ENCODE peak calls at places on chromosome 7, in eight cellular contexts. One of them, this sample, is unnamed.

GRCh38 chr7:18663321-18663720 is 167.8 kb downstream of the HDAC9 start:
- DNase-seq in left lung: no peak
- DNase-seq in ovary: no peak
- DNase-seq in gastrocnemius medialis: no peak
- DNase-seq in GM23338: no peak
- DNase-seq in pancreas: no peak
- DNase-seq in brain microvascular endothelial cell: no peak
- DNase-seq in lung: no peak
- DNase-seq in this sample: no peak

GRCh38 chr7:94529516-94529915 is 19.9 kb downstream of the CASD1 start:
- DNase-seq in left lung: no peak
- DNase-seq in ovary: no peak
- DNase-seq in gastrocnemius medialis: no peak
- DNase-seq in GM23338: no peak
- DNase-seq in pancreas: no peak
- DNase-seq in brain microvascular endothelial cell: peak; percentile 29
- DNase-seq in lung: no peak
- DNase-seq in this sample: no peak

GRCh38 chr7:76064208-76064970 is 16.5 kb downstream of the MDH2 start:
- DNase-seq in left lung: no peak
- DNase-seq in ovary: no peak
- DNase-seq in gastrocnemius medialis: no peak
- DNase-seq in GM23338: no peak
- DNase-seq in pancreas: peak; percentile 61
- DNase-seq in brain microvascular endothelial cell: no peak
- DNase-seq in lung: no peak
- DNase-seq in this sample: no peak

GRCh38 chr7:726854-727103 is 280 bp downstream of the DNAAF5 start:
- DNase-seq in left lung: no peak
- DNase-seq in ovary: no peak
- DNase-seq in gastrocnemius medialis: no peak
- DNase-seq in GM23338: no peak
- DNase-seq in pancreas: no peak
- DNase-seq in brain microvascular endothelial cell: no peak
- DNase-seq in lung: no peak
- DNase-seq in this sample: no peak

GRCh38 chr7:66142996-66143395 is 28.3 kb downstream of the CRCP start:
- DNase-seq in left lung: no peak
- DNase-seq in ovary: no peak
- DNase-seq in gastrocnemius medialis: no peak
- DNase-seq in GM23338: no peak
- DNase-seq in pancreas: no peak
- DNase-seq in brain microvascular endothelial cell: no peak
- DNase-seq in lung: no peak
- DNase-seq in this sample: no peak

GRCh38 chr7:14841850-14842249 is 60.7 kb downstream of the DGKB start:
- DNase-seq in left lung: no peak
- DNase-seq in ovary: no peak
- DNase-seq in gastrocnemius medialis: no peak
- DNase-seq in GM23338: no peak
- DNase-seq in pancreas: no peak
- DNase-seq in brain microvascular endothelial cell: no peak
- DNase-seq in lung: no peak
- DNase-seq in this sample: no peak

GRCh38 chr7:121000091-121000983 is 11.8 kb downstream of the CPED1 start:
- DNase-seq in left lung: no peak
- DNase-seq in ovary: no peak
- DNase-seq in gastrocnemius medialis: no peak
- DNase-seq in GM23338: no peak
- DNase-seq in pancreas: no peak
- DNase-seq in brain microvascular endothelial cell: peak; percentile 75
- DNase-seq in lung: no peak
- DNase-seq in this sample: no peak

GRCh38 chr7:99248391-99249067 is 24.1 kb upstream of the MYH16 start:
- DNase-seq in left lung: no peak
- DNase-seq in ovary: no peak
- DNase-seq in gastrocnemius medialis: no peak
- DNase-seq in GM23338: no peak
- DNase-seq in pancreas: no peak
- DNase-seq in brain microvascular endothelial cell: no peak
- DNase-seq in lung: no peak
- DNase-seq in this sample: no peak

GRCh38 chr7:117186218-117186617 is 136.6 kb downstream of the WNT2 start:
- DNase-seq in left lung: no peak
- DNase-seq in ovary: no peak
- DNase-seq in gastrocnemius medialis: no peak
- DNase-seq in GM23338: no peak
- DNase-seq in pancreas: no peak
- DNase-seq in brain microvascular endothelial cell: peak; percentile 95
- DNase-seq in lung: no peak
- DNase-seq in this sample: no peak

GRCh38 chr7:2892571-2892970 is 48.5 kb upstream of the GNA12 start:
- DNase-seq in left lung: no peak
- DNase-seq in ovary: no peak
- DNase-seq in gastrocnemius medialis: no peak
- DNase-seq in GM23338: no peak
- DNase-seq in pancreas: no peak
- DNase-seq in brain microvascular endothelial cell: no peak
- DNase-seq in lung: no peak
- DNase-seq in this sample: no peak

GRCh38 chr7:2893411-2893861 is 49.3 kb upstream of the GNA12 start:
- DNase-seq in left lung: no peak
- DNase-seq in ovary: no peak
- DNase-seq in gastrocnemius medialis: no peak
- DNase-seq in GM23338: no peak
- DNase-seq in pancreas: no peak
- DNase-seq in brain microvascular endothelial cell: no peak
- DNase-seq in lung: no peak
- DNase-seq in this sample: no peak

GRCh38 chr7:2894118-2894940 is 50.2 kb upstream of the GNA12 start:
- DNase-seq in left lung: no peak
- DNase-seq in ovary: no peak
- DNase-seq in gastrocnemius medialis: no peak
- DNase-seq in GM23338: no peak
- DNase-seq in pancreas: peak; percentile 48
- DNase-seq in brain microvascular endothelial cell: no peak
- DNase-seq in lung: no peak
- DNase-seq in this sample: no peak

GRCh38 chr7:2896141-2896540 is 52.0 kb upstream of the GNA12 start:
- DNase-seq in left lung: no peak
- DNase-seq in ovary: no peak
- DNase-seq in gastrocnemius medialis: no peak
- DNase-seq in GM23338: no peak
- DNase-seq in pancreas: no peak
- DNase-seq in brain microvascular endothelial cell: no peak
- DNase-seq in lung: no peak
- DNase-seq in this sample: no peak

GRCh38 chr7:2897023-2897422 is 52.9 kb upstream of the GNA12 start:
- DNase-seq in left lung: no peak
- DNase-seq in ovary: no peak
- DNase-seq in gastrocnemius medialis: no peak
- DNase-seq in GM23338: no peak
- DNase-seq in pancreas: no peak
- DNase-seq in brain microvascular endothelial cell: no peak
- DNase-seq in lung: no peak
- DNase-seq in this sample: no peak
- H3K4me3 ChIP-seq in left lung: no peak overlapping the region
- H3K4me3 ChIP-seq in ovary: no peak overlapping the region
- H3K4me3 ChIP-seq in gastrocnemius medialis: no peak overlapping the region
- H3K4me3 ChIP-seq in GM23338: no peak overlapping the region
- H3K4me3 ChIP-seq in pancreas: no peak overlapping the region
- H3K4me3 ChIP-seq in brain microvascular endothelial cell: no peak overlapping the region
- H3K4me3 ChIP-seq in lung: no peak overlapping the region
- H3K4me3 ChIP-seq in this sample: no peak overlapping the region

GRCh38 chr7:47758546-47758945 is 176.6 kb upstream of the TNS3 start:
- DNase-seq in left lung: no peak
- DNase-seq in ovary: no peak
- DNase-seq in gastrocnemius medialis: no peak
- DNase-seq in GM23338: no peak
- DNase-seq in pancreas: no peak
- DNase-seq in brain microvascular endothelial cell: peak; percentile 32
- DNase-seq in lung: no peak
- DNase-seq in this sample: no peak

GRCh38 chr7:47762207-47762606 is 180.3 kb upstream of the TNS3 start:
- DNase-seq in left lung: no peak
- DNase-seq in ovary: no peak
- DNase-seq in gastrocnemius medialis: no peak
- DNase-seq in GM23338: no peak
- DNase-seq in pancreas: no peak
- DNase-seq in brain microvascular endothelial cell: no peak
- DNase-seq in lung: no peak
- DNase-seq in this sample: no peak

GRCh38 chr7:47759056-47759706 is 177.3 kb upstream of the TNS3 start:
- DNase-seq in left lung: no peak
- DNase-seq in ovary: no peak
- DNase-seq in gastrocnemius medialis: no peak
- DNase-seq in GM23338: no peak
- DNase-seq in pancreas: no peak
- DNase-seq in brain microvascular endothelial cell: no peak
- DNase-seq in lung: no peak
- DNase-seq in this sample: no peak

GRCh38 chr7:47755248-47755647 is 173.3 kb upstream of the TNS3 start:
- DNase-seq in left lung: no peak
- DNase-seq in ovary: no peak
- DNase-seq in gastrocnemius medialis: no peak
- DNase-seq in GM23338: no peak
- DNase-seq in pancreas: no peak
- DNase-seq in brain microvascular endothelial cell: no peak
- DNase-seq in lung: no peak
- DNase-seq in this sample: no peak

GRCh38 chr7:47757946-47758371 is 176.0 kb upstream of the TNS3 start:
- DNase-seq in left lung: no peak
- DNase-seq in ovary: peak; percentile 87
- DNase-seq in gastrocnemius medialis: peak; percentile 77
- DNase-seq in GM23338: no peak
- DNase-seq in pancreas: no peak
- DNase-seq in brain microvascular endothelial cell: peak; percentile 92
- DNase-seq in lung: peak; percentile 49
- DNase-seq in this sample: peak; percentile 8
- H3K4me3 ChIP-seq in left lung: no peak overlapping the region
- H3K4me3 ChIP-seq in ovary: no peak overlapping the region
- H3K4me3 ChIP-seq in gastrocnemius medialis: no peak overlapping the region
- H3K4me3 ChIP-seq in GM23338: no peak overlapping the region
- H3K4me3 ChIP-seq in pancreas: no peak overlapping the region
- H3K4me3 ChIP-seq in brain microvascular endothelial cell: no peak overlapping the region
- H3K4me3 ChIP-seq in lung: no peak overlapping the region
- H3K4me3 ChIP-seq in this sample: no peak overlapping the region

GRCh38 chr7:27198138-27198841 is 1.6 kb downstream of the HOXA13 start:
- DNase-seq in left lung: peak; percentile 62
- DNase-seq in ovary: no peak
- DNase-seq in gastrocnemius medialis: no peak
- DNase-seq in GM23338: no peak
- DNase-seq in pancreas: no peak
- DNase-seq in brain microvascular endothelial cell: no peak
- DNase-seq in lung: no peak
- DNase-seq in this sample: no peak

GRCh38 chr7:27198871-27199801 is 755 bp downstream of the HOXA13 start:
- DNase-seq in left lung: peak; percentile 80
- DNase-seq in ovary: no peak
- DNase-seq in gastrocnemius medialis: no peak
- DNase-seq in GM23338: peak; percentile 70
- DNase-seq in pancreas: no peak
- DNase-seq in brain microvascular endothelial cell: no peak
- DNase-seq in lung: no peak
- DNase-seq in this sample: no peak

GRCh38 chr7:27196287-27196739 is 3.6 kb downstream of the HOXA13 start:
- DNase-seq in left lung: peak; percentile 85
- DNase-seq in ovary: peak; percentile 86
- DNase-seq in gastrocnemius medialis: no peak
- DNase-seq in GM23338: peak; percentile 87
- DNase-seq in pancreas: no peak
- DNase-seq in brain microvascular endothelial cell: peak; percentile 67
- DNase-seq in lung: peak; percentile 81
- DNase-seq in this sample: peak; percentile 69

GRCh38 chr7:27194641-27195379 is 5.1 kb downstream of the HOXA13 start:
- DNase-seq in left lung: no peak
- DNase-seq in ovary: no peak
- DNase-seq in gastrocnemius medialis: no peak
- DNase-seq in GM23338: no peak
- DNase-seq in pancreas: no peak
- DNase-seq in brain microvascular endothelial cell: no peak
- DNase-seq in lung: no peak
- DNase-seq in this sample: no peak

DNA sequence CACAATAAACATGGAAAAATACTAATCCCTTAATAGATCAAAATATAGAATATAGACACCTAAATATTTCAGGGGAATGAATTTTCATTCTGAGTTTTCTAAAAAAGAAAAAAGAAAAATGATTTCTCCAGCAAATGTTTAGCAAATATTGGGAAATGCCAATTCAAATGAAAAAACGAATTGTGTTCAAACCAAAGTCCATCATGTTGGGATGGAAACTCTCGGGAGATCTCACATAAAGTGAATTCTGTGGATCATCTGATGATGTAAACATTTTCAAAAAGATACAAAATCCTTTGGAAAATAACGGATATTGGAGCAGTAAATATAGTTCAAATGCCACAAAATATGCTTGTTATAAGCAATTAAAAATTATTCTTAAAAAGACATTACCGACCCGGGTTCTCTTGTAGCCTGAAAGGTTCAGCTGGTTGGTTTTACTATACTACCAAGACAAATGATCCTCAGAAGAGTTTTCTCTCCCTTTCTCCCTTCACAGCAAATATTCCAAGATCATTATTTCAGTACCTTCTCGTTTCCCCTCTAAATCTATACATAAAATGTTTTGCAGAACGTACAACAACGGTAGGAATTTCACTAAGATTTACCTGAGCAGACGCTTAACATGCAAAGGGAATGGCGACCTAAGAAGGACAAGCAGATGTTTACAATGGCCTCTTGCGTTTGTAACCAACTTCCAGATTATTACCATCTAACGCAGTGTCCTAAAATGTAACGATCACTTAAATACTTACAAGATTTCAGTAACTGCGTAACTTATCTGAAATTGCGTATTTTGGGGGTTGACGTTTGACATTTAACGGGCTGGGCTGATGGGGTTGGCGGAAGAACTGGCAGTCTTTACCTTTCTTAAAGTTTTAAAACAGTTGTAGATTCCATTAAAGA is 2.5 kb downstream of the HOXA13 start:
- DNase-seq in left lung: no peak
- DNase-seq in ovary: no peak
- DNase-seq in gastrocnemius medialis: no peak
- DNase-seq in GM23338: no peak
- DNase-seq in pancreas: no peak
- DNase-seq in brain microvascular endothelial cell: no peak
- DNase-seq in lung: no peak
- DNase-seq in this sample: no peak
- H3K4me3 ChIP-seq in left lung: no peak overlapping the region
- H3K4me3 ChIP-seq in ovary: no peak overlapping the region
- H3K4me3 ChIP-seq in gastrocnemius medialis: no peak overlapping the region
- H3K4me3 ChIP-seq in GM23338: no peak overlapping the region
- H3K4me3 ChIP-seq in pancreas: no peak overlapping the region
- H3K4me3 ChIP-seq in brain microvascular endothelial cell: no peak overlapping the region
- H3K4me3 ChIP-seq in lung: no peak overlapping the region
- H3K4me3 ChIP-seq in this sample: peak overlapping the region; percentile 4

DNA sequence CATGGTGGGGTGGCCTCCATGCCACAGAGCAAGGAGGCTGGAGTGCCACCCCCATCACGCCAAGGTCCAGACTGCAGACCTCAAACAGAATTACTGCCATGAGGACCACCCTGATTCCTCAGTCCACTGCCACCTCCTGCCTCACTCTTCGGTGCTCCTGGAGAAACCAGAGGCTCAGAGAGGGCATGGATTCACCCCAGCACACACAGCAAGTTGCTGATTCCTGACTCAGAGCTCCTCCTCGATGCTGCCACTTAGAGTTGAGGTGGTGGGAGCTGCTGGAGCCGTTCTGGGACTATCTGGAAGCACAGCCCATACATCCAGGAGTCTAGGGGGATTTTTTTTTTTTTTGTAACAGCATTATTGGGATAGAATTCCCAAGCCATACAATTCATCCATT is 22.0 kb upstream of the MYL10 start:
- DNase-seq in left lung: no peak
- DNase-seq in ovary: no peak
- DNase-seq in gastrocnemius medialis: no peak
- DNase-seq in GM23338: no peak
- DNase-seq in pancreas: no peak
- DNase-seq in brain microvascular endothelial cell: no peak
- DNase-seq in lung: no peak
- DNase-seq in this sample: no peak
- H3K4me3 ChIP-seq in left lung: no peak overlapping the region
- H3K4me3 ChIP-seq in ovary: no peak overlapping the region
- H3K4me3 ChIP-seq in gastrocnemius medialis: peak overlapping the region; percentile 8
- H3K4me3 ChIP-seq in GM23338: no peak overlapping the region
- H3K4me3 ChIP-seq in pancreas: no peak overlapping the region
- H3K4me3 ChIP-seq in brain microvascular endothelial cell: no peak overlapping the region
- H3K4me3 ChIP-seq in lung: no peak overlapping the region
- H3K4me3 ChIP-seq in this sample: no peak overlapping the region